ENCODE peak calls at places on chromosomes 12 and 14, in four cellular contexts. Y, X, S and I are unnamed samples.

GRCh38 chr12:3362751-3363150 is 128.3 kb upstream of the PRMT8 start:
- DNase-seq in Y (no peak), X (no peak), S (no peak), I (no peak)

GRCh38 chr12:117818400-117818799 is 150.4 kb downstream of the KSR2 start:
- DNase-seq in Y (no peak), X (no peak), S (no peak), I (peak)

GRCh38 chr14:67438969-67439368 is 27.0 kb upstream of the PLEK2 start:
- DNase-seq in Y (no peak), X (no peak), S (no peak), I (no peak)

GRCh38 chr12:8860165-8860961 is 37.9 kb downstream of the A2ML1 start:
- DNase-seq in Y (no peak), X (peak), S (no peak), I (peak)

GRCh38 chr12:102871014-102871413 is 46.0 kb downstream of the PAH start:
- DNase-seq in Y (no peak), X (no peak), S (no peak), I (no peak)

GRCh38 chr14:99064262-99064954 is 207.6 kb downstream of the BCL11B start:
- DNase-seq in Y (no peak), X (no peak), S (no peak), I (no peak)

GRCh38 chr14:51845811-51846210 is 14.6 kb upstream of the GNG2 start:
- DNase-seq in Y (no peak), X (no peak), S (no peak), I (no peak)

GRCh38 chr12:19035552-19035951 is 94.0 kb upstream of the PLEKHA5 start:
- DNase-seq in Y (no peak), X (no peak), S (no peak), I (no peak)

GRCh38 chr12:27332407-27333310 is at the start of gene BMAL2:
- DNase-seq in Y (no peak), X (peak), S (peak), I (peak)

GRCh38 chr12:43370299-43370698 is 181.7 kb downstream of the ADAMTS20 start:
- DNase-seq in Y (no peak), X (no peak), S (no peak), I (no peak)

GRCh38 chr14:35394326-35394725 is 10.2 kb downstream of the NFKBIA start:
- DNase-seq in Y (no peak), X (no peak), S (no peak), I (no peak)

GRCh38 chr14:23521785-23522640 is 29.6 kb downstream of the ZFHX2 start:
- DNase-seq in Y (no peak), X (no peak), S (no peak), I (no peak)

GRCh38 chr12:21472197-21472596 is 29.2 kb downstream of the RECQL start:
- DNase-seq in Y (no peak), X (no peak), S (no peak), I (no peak)

GRCh38 chr12:108610336-108610815 is 12.5 kb upstream of the TMEM119 start:
- DNase-seq in Y (no peak), X (no peak), S (no peak), I (no peak)

GRCh38 chr14:104708606-104709268 is 15.3 kb upstream of the ADSS1 start:
- DNase-seq in Y (peak), X (peak), S (peak), I (peak)

GRCh38 chr14:24848427-24848826 is 201.5 kb downstream of the STXBP6 start:
- DNase-seq in Y (no peak), X (no peak), S (no peak), I (no peak)

GRCh38 chr12:104485651-104486341 is 29.0 kb downstream of the CHST11 start:
- DNase-seq in Y (peak), X (no peak), S (no peak), I (peak)

GRCh38 chr12:118238888-118239287 is 103.0 kb downstream of the PEBP1 start:
- DNase-seq in Y (no peak), X (no peak), S (no peak), I (no peak)

GRCh38 chr12:120978296-120979219 is at the start of gene HNF1A:
- DNase-seq in Y (no peak), X (no peak), S (no peak), I (no peak)

GRCh38 chr12:50597200-50598195 is 92.7 kb downstream of the DIP2B start:
- DNase-seq in Y (peak), X (peak), S (no peak), I (peak)

GRCh38 chr12:89507015-89507824 is 17.4 kb downstream of the GALNT4 start:
- DNase-seq in Y (no peak), X (no peak), S (no peak), I (no peak)

GRCh38 chr12:25151476-25151875 is 43.5 kb downstream of the DNAI7 start:
- DNase-seq in Y (no peak), X (peak), S (no peak), I (no peak)

GRCh38 chr12:112425582-112426382 is 7.0 kb downstream of the PTPN11 start:
- DNase-seq in Y (no peak), X (no peak), S (no peak), I (no peak)

GRCh38 chr12:104374071-104374470 is 70.5 kb downstream of the EID3 start:
- DNase-seq in Y (no peak), X (no peak), S (no peak), I (no peak)

GRCh38 chr12:21769311-21769710 is 5.2 kb downstream of the KCNJ8 start:
- DNase-seq in Y (no peak), X (no peak), S (no peak), I (no peak)

GRCh38 chr14:45811155-45811554 is 558.2 kb upstream of the MIS18BP1 start:
- DNase-seq in Y (no peak), X (no peak), S (no peak), I (no peak)

GRCh38 chr12:109446-109845 is 42.9 kb downstream of the IQSEC3 start:
- DNase-seq in Y (no peak), X (no peak), S (no peak), I (no peak)

GRCh38 chr12:107760207-107760816 is 625 bp downstream of the PRDM4 start:
- DNase-seq in Y (peak), X (peak), S (peak), I (no peak)

GRCh38 chr14:95482967-95483842 is 33.2 kb downstream of the SYNE3 start:
- DNase-seq in Y (no peak), X (peak), S (no peak), I (no peak)

GRCh38 chr12:49225551-49226166 is 36.8 kb upstream of the TUBA1A start:
- DNase-seq in Y (no peak), X (no peak), S (peak), I (no peak)

GRCh38 chr12:14839262-14839661 is 4.1 kb downstream of the ART4 start:
- DNase-seq in Y (no peak), X (no peak), S (no peak), I (no peak)

GRCh38 chr12:73445658-73446324 is 1091.8 kb upstream of the ATXN7L3B start:
- DNase-seq in Y (no peak), X (no peak), S (no peak), I (no peak)

GRCh38 chr14:60331201-60332045 is 82.4 kb downstream of the PPM1A start:
- DNase-seq in Y (peak), X (peak), S (peak), I (peak)

GRCh38 chr14:103029936-103030335 is 27.4 kb downstream of the CDC42BPB start:
- DNase-seq in Y (no peak), X (no peak), S (no peak), I (no peak)

GRCh38 chr14:103030741-103031565 is 26.4 kb downstream of the CDC42BPB start:
- DNase-seq in Y (no peak), X (no peak), S (no peak), I (no peak)

GRCh38 chr14:103031956-103032355 is 25.4 kb downstream of the CDC42BPB start:
- DNase-seq in Y (no peak), X (no peak), S (no peak), I (no peak)

GRCh38 chr14:103033744-103034143 is 23.6 kb downstream of the CDC42BPB start:
- DNase-seq in Y (no peak), X (peak), S (no peak), I (no peak)

GRCh38 chr14:103031566-103031911 is 25.8 kb downstream of the CDC42BPB start:
- DNase-seq in Y (no peak), X (no peak), S (no peak), I (no peak)
- H3K4me3 ChIP-seq in Y (no peak), X (no peak), S (no peak), I (no peak)

GRCh38 chr14:93056166-93056839 is 59.4 kb downstream of the ITPK1 start:
- DNase-seq in Y (no peak), X (no peak), S (no peak), I (no peak)
- H3K4me3 ChIP-seq in Y (no peak), X (no peak), S (no peak), I (no peak)

GRCh38 chr12:106586535-106586802 is 3.7 kb downstream of the RFX4 start:
- DNase-seq in Y (no peak), X (no peak), S (no peak), I (no peak)

GRCh38 chr12:106585862-106586534 is 3.2 kb downstream of the RFX4 start:
- DNase-seq in Y (no peak), X (no peak), S (no peak), I (no peak)

GRCh38 chr12:106585237-106585834 is 2.5 kb downstream of the RFX4 start:
- DNase-seq in Y (no peak), X (no peak), S (no peak), I (no peak)

GRCh38 chr12:106588771-106589170 is 6.0 kb downstream of the RFX4 start:
- DNase-seq in Y (no peak), X (no peak), S (no peak), I (no peak)

DNA sequence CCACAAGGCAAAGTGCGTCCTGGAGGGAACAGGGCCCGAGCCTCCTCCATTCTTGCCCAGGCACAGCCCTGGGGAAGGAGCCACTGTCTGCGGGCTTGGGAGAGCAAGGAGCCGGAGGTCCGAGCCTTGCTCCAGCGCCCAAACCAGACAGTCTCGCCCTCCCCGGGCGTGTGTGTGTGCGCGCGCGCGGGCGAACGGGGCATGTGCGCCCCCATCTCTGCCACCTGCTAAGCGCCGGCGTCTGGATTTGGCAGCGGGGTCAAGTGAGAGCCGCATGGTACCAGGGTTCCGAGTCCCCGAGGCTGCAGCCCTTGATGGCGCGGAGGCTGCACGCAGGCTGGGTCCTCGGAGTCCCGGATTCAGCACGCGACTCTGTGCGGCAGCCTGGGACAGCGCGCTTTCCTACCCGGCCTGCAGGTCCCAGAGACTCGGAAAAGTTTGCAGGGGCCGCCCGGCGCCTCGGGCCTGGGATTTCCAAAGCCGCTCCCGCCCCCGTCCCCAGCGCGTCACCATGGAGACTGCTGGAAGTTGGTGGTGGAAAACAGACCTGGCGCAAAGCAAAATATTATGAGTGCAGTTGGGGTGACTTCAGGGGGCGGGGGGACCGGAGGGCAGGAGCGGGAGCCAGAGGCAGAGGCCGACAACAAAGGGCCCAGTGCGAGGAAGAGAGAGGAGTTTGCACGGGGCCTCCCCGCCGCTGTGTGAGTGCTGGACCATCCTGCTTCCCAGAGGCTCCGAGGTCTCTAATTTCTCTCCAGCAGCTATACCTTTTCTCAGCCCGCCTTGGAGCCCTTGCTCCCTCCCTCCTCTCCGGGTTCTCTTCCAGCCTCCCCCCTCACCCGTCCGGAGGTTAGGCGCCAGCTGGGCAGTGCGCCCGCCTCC is 4.2 kb downstream of the RFX4 start:
- DNase-seq in Y (no peak), X (no peak), S (no peak), I (no peak)
- H3K4me3 ChIP-seq in Y (no peak), X (no peak), S (no peak), I (no peak)

GRCh38 chr14:37590096-37590809 is 4.8 kb downstream of the FOXA1 start:
- DNase-seq in Y (no peak), X (no peak), S (no peak), I (no peak)

GRCh38 chr14:37591311-37591940 is 3.6 kb downstream of the FOXA1 start:
- DNase-seq in Y (no peak), X (no peak), S (peak), I (no peak)

GRCh38 chr14:37592288-37593274 is 2.5 kb downstream of the FOXA1 start:
- DNase-seq in Y (no peak), X (no peak), S (peak), I (no peak)

GRCh38 chr14:37590810-37591139 is 4.3 kb downstream of the FOXA1 start:
- DNase-seq in Y (no peak), X (no peak), S (no peak), I (no peak)

GRCh38 chr14:37591941-37592287 is 3.1 kb downstream of the FOXA1 start:
- DNase-seq in Y (no peak), X (no peak), S (peak), I (no peak)
- H3K4me3 ChIP-seq in Y (no peak), X (no peak), S (peak), I (no peak)

GRCh38 chr14:54730156-54730961 is 163.4 kb downstream of the SAMD4A start:
- DNase-seq in Y (no peak), X (peak), S (no peak), I (no peak)

GRCh38 chr14:54727929-54728328 is 161.0 kb downstream of the SAMD4A start:
- DNase-seq in Y (no peak), X (peak), S (no peak), I (no peak)

GRCh38 chr14:54725998-54726397 is 159.1 kb downstream of the SAMD4A start:
- DNase-seq in Y (no peak), X (no peak), S (no peak), I (no peak)

GRCh38 chr14:54724772-54725325 is 157.9 kb downstream of the SAMD4A start:
- DNase-seq in Y (no peak), X (no peak), S (no peak), I (no peak)

GRCh38 chr14:54728700-54729527 is 162.0 kb downstream of the SAMD4A start:
- DNase-seq in Y (no peak), X (peak), S (no peak), I (no peak)
- H3K4me3 ChIP-seq in Y (no peak), X (no peak), S (no peak), I (no peak)

GRCh38 chr12:47757840-47758583 is 668 bp downstream of the RAPGEF3 start:
- DNase-seq in Y (no peak), X (no peak), S (peak), I (no peak)
- H3K4me3 ChIP-seq in Y (no peak), X (peak), S (peak), I (no peak)

GRCh38 chr12:110702081-110702480 is 13.2 kb upstream of the HVCN1 start:
- DNase-seq in Y (no peak), X (no peak), S (no peak), I (no peak)

GRCh38 chr12:110704750-110705149 is 15.8 kb upstream of the HVCN1 start:
- DNase-seq in Y (no peak), X (no peak), S (no peak), I (no peak)

GRCh38 chr12:110708917-110709316 is 20.0 kb upstream of the HVCN1 start:
- DNase-seq in Y (no peak), X (no peak), S (no peak), I (no peak)

GRCh38 chr12:110704231-110704630 is 15.3 kb upstream of the HVCN1 start:
- DNase-seq in Y (no peak), X (no peak), S (no peak), I (no peak)

GRCh38 chr12:110705309-110705708 is 16.4 kb upstream of the HVCN1 start:
- DNase-seq in Y (no peak), X (no peak), S (no peak), I (no peak)
- H3K4me3 ChIP-seq in Y (no peak), X (no peak), S (no peak), I (no peak)

DNA sequence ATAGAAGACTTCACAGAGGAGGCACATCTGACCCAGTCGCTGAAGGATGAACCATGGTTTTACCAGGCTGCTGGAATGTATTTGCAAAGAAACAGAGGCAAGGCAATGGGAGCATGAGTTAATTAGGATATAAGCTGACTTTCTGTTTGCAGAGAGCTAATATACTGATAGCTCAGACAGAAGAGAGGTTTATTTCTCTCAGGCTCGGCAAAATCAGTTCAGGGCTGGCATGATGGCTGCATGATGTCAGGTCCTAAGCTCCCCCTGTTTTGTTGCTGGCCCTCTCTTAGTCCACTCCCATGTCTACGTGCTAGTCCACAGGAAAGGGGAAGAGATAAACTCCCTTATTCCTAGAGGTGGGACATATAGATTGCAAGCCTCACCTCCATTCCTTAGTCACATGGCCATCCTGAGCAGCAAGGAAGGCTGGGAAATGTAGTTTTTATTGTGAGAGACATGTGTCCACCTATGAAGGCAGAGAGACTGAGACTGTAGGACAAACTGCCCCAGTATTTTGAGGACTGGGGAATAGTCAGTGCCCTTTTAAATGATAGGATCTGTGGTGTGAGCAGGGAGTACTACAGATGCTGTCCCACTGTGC is 224.5 kb downstream of the VRK1 start:
- DNase-seq in Y (no peak), X (no peak), S (no peak), I (no peak)
- H3K4me3 ChIP-seq in Y (no peak), X (no peak), S (no peak), I (no peak)